ENCODE peak calls at places on chromosomes 2 and 18, in eight cellular contexts. O is CD8-positive, alpha-beta T cell; D is tibial nerve; W is left ventricle myocardium inferior; X is testis; G is coronary artery; L is CD8-positive, alpha-beta memory T cell; Q is breast epithelium. T is an unnamed sample.
A peak's percentile ranks its signal among the peaks of the same experiment; 100 is the strongest.

GRCh38 chr2:100213595-100213994 is 71.2 kb upstream of the AFF3 start:
- DNase-seq in O (no peak), D (no peak), W (peak; percentile 80), X (no peak), G (no peak), L (no peak), Q (peak; percentile 73), T (no peak)

GRCh38 chr2:31397099-31397498 is 17.4 kb downstream of the XDH start:
- DNase-seq in O (no peak), D (no peak), W (peak; percentile 64), X (no peak), G (no peak), L (no peak), Q (peak; percentile 69), T (no peak)

GRCh38 chr18:13232971-13233565 is 14.5 kb downstream of the LDLRAD4 start:
- DNase-seq in O (no peak), D (no peak), W (no peak), X (no peak), G (peak; percentile 50), L (no peak), Q (no peak), T (no peak)

GRCh38 chr2:65370387-65371093 is 61.9 kb downstream of the SPRED2 start:
- DNase-seq in O (no peak), D (peak; percentile 57), W (no peak), X (no peak), G (no peak), L (no peak), Q (no peak), T (no peak)

GRCh38 chr2:166637051-166637450 is 143.0 kb upstream of the SCN7A start:
- DNase-seq in O (no peak), D (no peak), W (no peak), X (no peak), G (no peak), L (no peak), Q (no peak), T (no peak)

GRCh38 chr2:117406443-117406842 is 408.0 kb upstream of the DDX18 start:
- DNase-seq in O (no peak), D (no peak), W (no peak), X (no peak), G (no peak), L (no peak), Q (no peak), T (no peak)

GRCh38 chr18:42742976-42743755 is 372.3 kb downstream of the RIT2 start:
- DNase-seq in O (no peak), D (no peak), W (no peak), X (no peak), G (no peak), L (no peak), Q (no peak), T (no peak)

GRCh38 chr2:238259085-238260020 is 19.5 kb upstream of the HES6 start:
- DNase-seq in O (no peak), D (no peak), W (no peak), X (no peak), G (no peak), L (no peak), Q (no peak), T (peak; percentile 68)

GRCh38 chr2:117979911-117980341 is 33.9 kb downstream of the CCDC93 start:
- DNase-seq in O (no peak), D (no peak), W (no peak), X (no peak), G (no peak), L (no peak), Q (no peak), T (no peak)

GRCh38 chr2:75432761-75433361 is 127.9 kb downstream of the EVA1A start:
- DNase-seq in O (no peak), D (no peak), W (no peak), X (no peak), G (no peak), L (no peak), Q (no peak), T (peak; percentile 54)

GRCh38 chr2:178949584-178949983 is 100.4 kb downstream of the CCDC141 start:
- DNase-seq in O (no peak), D (no peak), W (no peak), X (no peak), G (no peak), L (no peak), Q (no peak), T (no peak)

GRCh38 chr18:79772865-79773696 is 24.7 kb upstream of the KCNG2 start:
- DNase-seq in O (no peak), D (no peak), W (no peak), X (no peak), G (no peak), L (no peak), Q (no peak), T (no peak)

GRCh38 chr2:62197017-62197586 is 1.2 kb downstream of the B3GNT2 start:
- DNase-seq in O (peak; percentile 20), D (no peak), W (no peak), X (no peak), G (no peak), L (peak; percentile 58), Q (no peak), T (no peak)

GRCh38 chr2:140643761-140644187 is 1487.0 kb downstream of the LRP1B start:
- DNase-seq in O (no peak), D (no peak), W (no peak), X (no peak), G (no peak), L (no peak), Q (no peak), T (no peak)

GRCh38 chr2:72607189-72607588 is 218.6 kb downstream of the EXOC6B start:
- DNase-seq in O (no peak), D (no peak), W (no peak), X (no peak), G (no peak), L (no peak), Q (no peak), T (no peak)

GRCh38 chr2:71512386-71512785 is 59.0 kb downstream of the DYSF start:
- DNase-seq in O (no peak), D (no peak), W (no peak), X (no peak), G (no peak), L (no peak), Q (no peak), T (no peak)

GRCh38 chr2:9228088-9228751 is 21.6 kb downstream of the ASAP2 start:
- DNase-seq in O (no peak), D (no peak), W (no peak), X (no peak), G (no peak), L (no peak), Q (no peak), T (no peak)

GRCh38 chr2:237449193-237449797 is 35.3 kb upstream of the COL6A3 start:
- DNase-seq in O (no peak), D (peak; percentile 80), W (peak; percentile 72), X (peak; percentile 77), G (no peak), L (no peak), Q (no peak), T (no peak)

GRCh38 chr2:12861344-12861942 is 144.7 kb downstream of the TRIB2 start:
- DNase-seq in O (no peak), D (no peak), W (no peak), X (no peak), G (no peak), L (no peak), Q (no peak), T (no peak)

GRCh38 chr2:100235098-100235497 is 87.2 kb downstream of the LONRF2 start:
- DNase-seq in O (no peak), D (no peak), W (no peak), X (no peak), G (peak; percentile 36), L (peak; percentile 60), Q (no peak), T (no peak)

DNA sequence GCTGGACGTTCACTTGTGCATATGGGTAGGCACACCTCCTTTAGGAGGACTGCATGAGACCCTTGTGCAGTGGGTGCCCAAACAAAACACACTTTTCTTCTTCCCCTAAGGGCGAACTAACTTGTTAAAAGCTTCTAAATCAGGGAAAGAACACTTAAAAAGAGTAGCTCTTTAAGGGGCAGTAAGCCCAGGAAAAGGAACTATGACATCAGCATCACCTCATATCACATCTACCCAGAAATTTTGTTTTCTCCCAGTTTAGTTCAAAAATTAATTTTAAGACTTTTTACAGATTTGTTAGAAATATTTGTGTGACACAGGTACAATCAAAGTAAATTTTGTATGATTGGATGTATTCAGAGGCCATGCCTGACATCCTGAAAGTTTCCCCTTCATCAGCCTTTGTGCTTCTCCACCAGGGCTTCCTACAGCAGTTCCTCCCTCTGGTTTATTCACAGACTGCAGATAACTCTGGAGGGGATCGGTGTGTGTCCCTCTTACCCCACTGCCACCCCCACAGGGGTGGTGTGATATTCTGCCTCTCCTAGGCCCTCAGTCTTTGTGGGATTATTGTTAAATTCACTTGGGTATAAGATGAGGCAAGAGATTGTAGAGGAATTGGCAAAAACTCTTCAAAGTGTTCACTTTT is 27.6 kb downstream of the BCL2L11 start:
- DNase-seq in O (no peak), D (no peak), W (no peak), X (no peak), G (no peak), L (no peak), Q (no peak), T (no peak)
- H3K27ac ChIP-seq in O (no peak overlapping the region), D (no peak overlapping the region), W (no peak overlapping the region), X (no peak overlapping the region), G (no peak overlapping the region), L (no peak overlapping the region), Q (peak overlapping the region; percentile 36), T (no peak overlapping the region)

GRCh38 chr2:219552382-219553167 is 8.7 kb downstream of the TMEM198 start:
- DNase-seq in O (peak; percentile 58), D (peak; percentile 87), W (peak; percentile 86), X (peak; percentile 96), G (peak; percentile 92), L (peak; percentile 74), Q (peak; percentile 76), T (peak; percentile 92)
- H3K27ac ChIP-seq in O (no peak overlapping the region), D (peak overlapping the region; percentile 87), W (peak overlapping the region; percentile 3), X (peak overlapping the region; percentile 91), G (peak overlapping the region; percentile 80), L (no peak overlapping the region), Q (peak overlapping the region; percentile 73), T (no peak overlapping the region)

GRCh38 chr2:2839393-2840096 is 508.5 kb upstream of the MYT1L start:
- DNase-seq in O (no peak), D (no peak), W (no peak), X (no peak), G (peak; percentile 62), L (no peak), Q (peak; percentile 7), T (no peak)

GRCh38 chr2:2840101-2840531 is 509.0 kb upstream of the MYT1L start:
- DNase-seq in O (no peak), D (no peak), W (no peak), X (peak; percentile 26), G (peak; percentile 62), L (no peak), Q (no peak), T (no peak)

GRCh38 chr2:2836343-2837070 is 505.4 kb upstream of the MYT1L start:
- DNase-seq in O (no peak), D (no peak), W (no peak), X (no peak), G (peak; percentile 58), L (no peak), Q (no peak), T (no peak)

GRCh38 chr2:2837768-2838547 is 506.9 kb upstream of the MYT1L start:
- DNase-seq in O (no peak), D (no peak), W (no peak), X (no peak), G (peak; percentile 56), L (no peak), Q (peak; percentile 11), T (no peak)

GRCh38 chr2:2838548-2838845 is 507.4 kb upstream of the MYT1L start:
- DNase-seq in O (no peak), D (no peak), W (no peak), X (no peak), G (no peak), L (no peak), Q (no peak), T (no peak)
- H3K27ac ChIP-seq in O (no peak overlapping the region), D (no peak overlapping the region), W (no peak overlapping the region), X (no peak overlapping the region), G (no peak overlapping the region), L (no peak overlapping the region), Q (no peak overlapping the region), T (no peak overlapping the region)

GRCh38 chr2:151849413-151850010 is 21.3 kb upstream of the ARL5A start:
- DNase-seq in O (no peak), D (no peak), W (no peak), X (no peak), G (no peak), L (no peak), Q (no peak), T (no peak)
- H3K27ac ChIP-seq in O (no peak overlapping the region), D (no peak overlapping the region), W (no peak overlapping the region), X (no peak overlapping the region), G (no peak overlapping the region), L (no peak overlapping the region), Q (no peak overlapping the region), T (peak overlapping the region; percentile 60)

T was measured in left lung.